ENCODE peak calls at places on chromosomes 7 and 10, in ten cellular contexts. One of them, this sample, is unnamed.

GRCh38 chr10:19824397-19825342 is 8.4 kb downstream of the PLXDC2 start:
- DNase-seq in stomach: no peak
- DNase-seq in breast epithelium: no peak
- DNase-seq in transverse colon: no peak
- DNase-seq in suprapubic skin: no peak
- DNase-seq in GM23338: no peak
- DNase-seq in HepG2: no peak
- DNase-seq in HL-60: no peak
- DNase-seq in H1: no peak
- DNase-seq in sigmoid colon: no peak
- DNase-seq in this sample: no peak

GRCh38 chr7:17298102-17298839 is at the start of gene AHR:
- DNase-seq in suprapubic skin: peak
- DNase-seq in transverse colon: peak
- DNase-seq in HepG2: peak
- DNase-seq in HL-60: peak
- DNase-seq in breast epithelium: peak
- DNase-seq in stomach: peak
- DNase-seq in sigmoid colon: peak
- DNase-seq in H1: peak
- DNase-seq in GM23338: peak
- DNase-seq in this sample: peak

GRCh38 chr7:136189506-136189998 is 212.4 kb upstream of the MTPN start:
- DNase-seq in HepG2: no peak
- DNase-seq in GM23338: no peak
- DNase-seq in suprapubic skin: no peak
- DNase-seq in sigmoid colon: no peak
- DNase-seq in HL-60: no peak
- DNase-seq in stomach: no peak
- DNase-seq in transverse colon: no peak
- DNase-seq in H1: no peak
- DNase-seq in breast epithelium: no peak
- DNase-seq in this sample: no peak

GRCh38 chr7:86846494-86847190 is 202.9 kb downstream of the GRM3 start:
- DNase-seq in sigmoid colon: no peak
- DNase-seq in breast epithelium: no peak
- DNase-seq in GM23338: no peak
- DNase-seq in HepG2: peak
- DNase-seq in H1: no peak
- DNase-seq in stomach: peak
- DNase-seq in transverse colon: peak
- DNase-seq in HL-60: no peak
- DNase-seq in suprapubic skin: no peak
- DNase-seq in this sample: no peak

GRCh38 chr7:116209561-116210070 is 723 bp upstream of the TES start:
- DNase-seq in GM23338: no peak
- DNase-seq in sigmoid colon: no peak
- DNase-seq in transverse colon: no peak
- DNase-seq in HL-60: no peak
- DNase-seq in breast epithelium: no peak
- DNase-seq in suprapubic skin: no peak
- DNase-seq in H1: no peak
- DNase-seq in HepG2: no peak
- DNase-seq in stomach: no peak
- DNase-seq in this sample: no peak

GRCh38 chr10:128660726-128661125 is 534.5 kb upstream of the MKI67 start:
- DNase-seq in HepG2: no peak
- DNase-seq in stomach: no peak
- DNase-seq in suprapubic skin: no peak
- DNase-seq in sigmoid colon: no peak
- DNase-seq in HL-60: no peak
- DNase-seq in H1: no peak
- DNase-seq in transverse colon: no peak
- DNase-seq in GM23338: peak
- DNase-seq in breast epithelium: no peak
- DNase-seq in this sample: no peak

GRCh38 chr7:2978403-2978802 is 65.3 kb downstream of the CARD11 start:
- DNase-seq in breast epithelium: no peak
- DNase-seq in suprapubic skin: no peak
- DNase-seq in HepG2: no peak
- DNase-seq in GM23338: peak
- DNase-seq in H1: peak
- DNase-seq in transverse colon: peak
- DNase-seq in stomach: peak
- DNase-seq in HL-60: peak
- DNase-seq in sigmoid colon: no peak
- DNase-seq in this sample: peak

GRCh38 chr7:123757095-123757494 is 8.3 kb upstream of the WASL start:
- DNase-seq in GM23338: no peak
- DNase-seq in sigmoid colon: no peak
- DNase-seq in transverse colon: no peak
- DNase-seq in HepG2: no peak
- DNase-seq in breast epithelium: no peak
- DNase-seq in suprapubic skin: no peak
- DNase-seq in H1: no peak
- DNase-seq in stomach: no peak
- DNase-seq in HL-60: no peak
- DNase-seq in this sample: no peak

GRCh38 chr7:71130280-71130679 is 1.7 kb upstream of the GALNT17 start:
- DNase-seq in GM23338: no peak
- DNase-seq in breast epithelium: no peak
- DNase-seq in stomach: no peak
- DNase-seq in transverse colon: no peak
- DNase-seq in suprapubic skin: no peak
- DNase-seq in sigmoid colon: no peak
- DNase-seq in HepG2: no peak
- DNase-seq in H1: no peak
- DNase-seq in HL-60: no peak
- DNase-seq in this sample: no peak

GRCh38 chr7:71132521-71133231 is 732 bp downstream of the GALNT17 start:
- DNase-seq in GM23338: peak
- DNase-seq in HL-60: no peak
- DNase-seq in breast epithelium: no peak
- DNase-seq in transverse colon: no peak
- DNase-seq in sigmoid colon: no peak
- DNase-seq in H1: peak
- DNase-seq in suprapubic skin: no peak
- DNase-seq in HepG2: no peak
- DNase-seq in stomach: no peak
- DNase-seq in this sample: no peak

GRCh38 chr7:71131753-71132520 is at the start of gene GALNT17:
- DNase-seq in GM23338: peak
- DNase-seq in HepG2: no peak
- DNase-seq in transverse colon: no peak
- DNase-seq in HL-60: no peak
- DNase-seq in sigmoid colon: no peak
- DNase-seq in H1: peak
- DNase-seq in suprapubic skin: no peak
- DNase-seq in breast epithelium: no peak
- DNase-seq in stomach: no peak
- DNase-seq in this sample: peak

GRCh38 chr7:71133232-71133622 is 1.3 kb downstream of the GALNT17 start:
- DNase-seq in GM23338: peak
- DNase-seq in H1: no peak
- DNase-seq in suprapubic skin: no peak
- DNase-seq in HL-60: no peak
- DNase-seq in breast epithelium: no peak
- DNase-seq in HepG2: no peak
- DNase-seq in transverse colon: no peak
- DNase-seq in sigmoid colon: no peak
- DNase-seq in stomach: no peak
- DNase-seq in this sample: no peak

DNA sequence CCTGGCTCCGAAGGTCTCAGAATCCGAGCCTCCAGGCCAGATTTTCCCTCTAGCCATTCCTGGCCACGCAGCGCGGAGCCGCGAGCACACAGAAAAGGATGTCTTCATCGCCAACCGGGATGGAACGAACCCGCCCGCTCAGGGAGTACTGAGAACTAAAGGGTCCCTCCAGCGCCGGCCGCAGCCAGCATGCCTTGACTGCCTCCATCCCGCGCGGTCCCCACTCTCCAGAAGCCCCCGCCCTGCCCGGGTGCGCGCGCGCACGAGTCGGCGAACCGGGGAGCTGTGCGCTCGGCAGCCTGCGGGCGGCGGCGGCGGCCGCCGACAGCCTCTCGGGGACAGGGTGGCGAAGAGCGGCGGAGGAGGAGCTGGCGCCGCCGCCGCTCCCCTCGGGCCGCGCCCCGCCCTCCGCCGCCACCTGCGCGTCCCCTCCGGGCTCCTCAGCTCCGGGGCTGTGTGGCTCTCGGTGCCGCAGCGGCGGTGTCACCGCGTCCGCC is 640 bp upstream of the GALNT17 start:
- DNase-seq in suprapubic skin: no peak
- DNase-seq in stomach: no peak
- DNase-seq in breast epithelium: no peak
- DNase-seq in sigmoid colon: peak
- DNase-seq in HepG2: no peak
- DNase-seq in transverse colon: peak
- DNase-seq in H1: peak
- DNase-seq in GM23338: peak
- DNase-seq in HL-60: peak
- DNase-seq in this sample: peak
- TF ChIP-seq POLR2AphosphoS5 in suprapubic skin: no peak
- TF ChIP-seq POLR2AphosphoS5 in stomach: no peak
- TF ChIP-seq POLR2AphosphoS5 in breast epithelium: no peak
- TF ChIP-seq POLR2AphosphoS5 in sigmoid colon: peak
- TF ChIP-seq POLR2AphosphoS5 in HepG2: no peak
- TF ChIP-seq POLR2AphosphoS5 in transverse colon: no peak
- TF ChIP-seq POLR2AphosphoS5 in H1: peak
- TF ChIP-seq POLR2AphosphoS5 in GM23338: peak
- TF ChIP-seq POLR2AphosphoS5 in HL-60: no peak
- TF ChIP-seq POLR2AphosphoS5 in this sample: peak

DNA sequence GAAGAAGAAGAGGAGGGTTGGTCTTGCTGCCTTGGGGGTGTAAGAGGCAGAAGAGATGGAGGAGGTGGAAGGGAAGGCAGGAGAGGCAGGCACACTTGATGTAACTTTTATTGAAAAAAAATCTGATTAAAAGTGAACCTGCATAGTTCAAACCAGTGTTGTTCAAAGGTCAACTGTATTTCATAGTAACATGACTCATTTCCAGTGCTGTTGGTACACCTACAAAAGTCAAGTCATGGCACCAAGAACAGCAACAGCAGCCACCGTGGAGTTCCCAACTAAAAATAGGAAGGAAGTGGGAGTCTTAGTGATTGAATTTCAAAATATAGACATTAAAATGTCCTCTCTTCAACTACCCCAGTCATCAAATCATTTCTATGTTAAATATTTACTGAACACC is 88.5 kb downstream of the CTNNA3 start:
- DNase-seq in transverse colon: no peak
- DNase-seq in GM23338: no peak
- DNase-seq in suprapubic skin: no peak
- DNase-seq in HepG2: no peak
- DNase-seq in stomach: no peak
- DNase-seq in H1: no peak
- DNase-seq in HL-60: no peak
- DNase-seq in breast epithelium: no peak
- DNase-seq in sigmoid colon: no peak
- DNase-seq in this sample: no peak
- H3K27ac ChIP-seq in transverse colon: no peak
- H3K27ac ChIP-seq in GM23338: no peak
- H3K27ac ChIP-seq in suprapubic skin: no peak
- H3K27ac ChIP-seq in HepG2: no peak
- H3K27ac ChIP-seq in stomach: no peak
- H3K27ac ChIP-seq in H1: no peak
- H3K27ac ChIP-seq in HL-60: no peak
- H3K27ac ChIP-seq in breast epithelium: no peak
- H3K27ac ChIP-seq in sigmoid colon: no peak
- H3K27ac ChIP-seq in this sample: no peak

DNA sequence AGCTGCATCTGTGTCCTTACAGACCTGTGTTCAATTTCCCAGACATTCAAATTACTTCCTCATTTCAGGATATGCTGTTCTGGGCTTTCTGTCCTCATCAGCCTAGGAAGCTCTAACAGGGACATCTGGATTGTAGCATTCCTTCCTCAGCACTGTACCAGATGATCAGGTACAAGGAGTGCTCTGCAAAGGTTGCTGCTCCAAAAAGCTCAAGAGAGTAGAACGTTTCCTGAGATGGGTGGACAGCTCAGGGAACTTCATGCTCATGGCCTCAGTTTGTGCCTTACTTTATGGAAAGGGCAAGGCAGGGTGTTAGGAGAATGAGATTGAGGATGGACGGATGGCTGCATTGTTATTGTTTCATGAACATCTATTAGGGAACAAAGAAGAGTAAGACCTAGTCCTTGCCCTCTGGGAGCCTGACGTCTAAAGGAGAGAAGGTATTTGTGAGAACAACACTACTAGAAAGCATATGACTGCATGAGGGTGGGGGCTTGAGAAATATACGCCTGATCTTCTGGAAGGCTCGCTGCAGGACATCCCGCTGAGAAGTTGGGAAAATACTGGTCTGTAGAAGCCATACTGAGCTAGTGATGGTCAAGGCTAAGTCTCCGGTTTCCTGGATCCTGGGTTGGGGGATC is 10.5 kb upstream of the ZNF212 start:
- DNase-seq in suprapubic skin: no peak
- DNase-seq in H1: no peak
- DNase-seq in HepG2: no peak
- DNase-seq in sigmoid colon: no peak
- DNase-seq in HL-60: no peak
- DNase-seq in GM23338: no peak
- DNase-seq in breast epithelium: no peak
- DNase-seq in stomach: no peak
- DNase-seq in transverse colon: no peak
- DNase-seq in this sample: no peak
- TF ChIP-seq POLR2AphosphoS5 in suprapubic skin: no peak
- TF ChIP-seq POLR2AphosphoS5 in H1: peak
- TF ChIP-seq POLR2AphosphoS5 in HepG2: no peak
- TF ChIP-seq POLR2AphosphoS5 in sigmoid colon: no peak
- TF ChIP-seq POLR2AphosphoS5 in HL-60: peak
- TF ChIP-seq POLR2AphosphoS5 in GM23338: peak
- TF ChIP-seq POLR2AphosphoS5 in breast epithelium: no peak
- TF ChIP-seq POLR2AphosphoS5 in stomach: no peak
- TF ChIP-seq POLR2AphosphoS5 in transverse colon: no peak
- TF ChIP-seq POLR2AphosphoS5 in this sample: peak

GRCh38 chr7:129865093-129865931 is 87.4 kb downstream of the UBE2H start:
- DNase-seq in HepG2: no peak
- DNase-seq in GM23338: no peak
- DNase-seq in stomach: no peak
- DNase-seq in suprapubic skin: no peak
- DNase-seq in transverse colon: no peak
- DNase-seq in breast epithelium: no peak
- DNase-seq in HL-60: no peak
- DNase-seq in H1: no peak
- DNase-seq in sigmoid colon: no peak
- DNase-seq in this sample: no peak

GRCh38 chr7:129864042-129864441 is 88.7 kb downstream of the UBE2H start:
- DNase-seq in stomach: peak
- DNase-seq in GM23338: no peak
- DNase-seq in HL-60: no peak
- DNase-seq in transverse colon: no peak
- DNase-seq in H1: no peak
- DNase-seq in breast epithelium: no peak
- DNase-seq in HepG2: no peak
- DNase-seq in sigmoid colon: no peak
- DNase-seq in suprapubic skin: no peak
- DNase-seq in this sample: no peak

GRCh38 chr7:129865932-129866214 is 86.9 kb downstream of the UBE2H start:
- DNase-seq in breast epithelium: no peak
- DNase-seq in HL-60: no peak
- DNase-seq in sigmoid colon: no peak
- DNase-seq in stomach: no peak
- DNase-seq in suprapubic skin: no peak
- DNase-seq in transverse colon: no peak
- DNase-seq in GM23338: no peak
- DNase-seq in H1: no peak
- DNase-seq in HepG2: no peak
- DNase-seq in this sample: no peak

GRCh38 chr7:129859188-129859587 is 93.6 kb downstream of the UBE2H start:
- DNase-seq in HL-60: peak
- DNase-seq in breast epithelium: no peak
- DNase-seq in suprapubic skin: no peak
- DNase-seq in sigmoid colon: no peak
- DNase-seq in stomach: no peak
- DNase-seq in HepG2: no peak
- DNase-seq in transverse colon: no peak
- DNase-seq in GM23338: no peak
- DNase-seq in H1: no peak
- DNase-seq in this sample: no peak

GRCh38 chr7:129862672-129863071 is 90.1 kb downstream of the UBE2H start:
- DNase-seq in stomach: no peak
- DNase-seq in H1: no peak
- DNase-seq in HepG2: no peak
- DNase-seq in GM23338: no peak
- DNase-seq in sigmoid colon: no peak
- DNase-seq in HL-60: no peak
- DNase-seq in suprapubic skin: no peak
- DNase-seq in transverse colon: no peak
- DNase-seq in breast epithelium: no peak
- DNase-seq in this sample: no peak
- H3K27ac ChIP-seq in stomach: peak
- H3K27ac ChIP-seq in H1: no peak
- H3K27ac ChIP-seq in HepG2: no peak
- H3K27ac ChIP-seq in GM23338: peak
- H3K27ac ChIP-seq in sigmoid colon: peak
- H3K27ac ChIP-seq in HL-60: no peak
- H3K27ac ChIP-seq in suprapubic skin: no peak
- H3K27ac ChIP-seq in transverse colon: peak
- H3K27ac ChIP-seq in breast epithelium: peak
- H3K27ac ChIP-seq in this sample: no peak